ENCODE peak calls at places on chromosome 3, in nine cellular contexts. B is psoas muscle; F is stimulated activated CD4-positive, alpha-beta T cell treated with anti-CD3 and anti-CD28 coated beads, Interleukin-1b, Interleukin-23, amount 100 ng/mL, for 48 hours; D is M059J; W is WERI-Rb-1; V is NCI-H748 treated with DMSO at 0.1 percent for 48 hours; E is breast epithelium; Z is T-helper 9 cell; R is kidney. U is an unnamed sample.

GRCh38 chr3:38717603-38718240 is 68.2 kb upstream of the SCN5A start:
- DNase-seq in E (no peak), W (no peak), F (no peak), B (no peak), D (no peak), V (no peak), R (no peak), Z (no peak), U (no peak)

GRCh38 chr3:64088408-64089136 is 65.3 kb upstream of the PSMD6 start:
- DNase-seq in E (no peak), D (peak; percentile 20), Z (no peak), W (no peak), B (no peak), F (no peak), V (peak; percentile 73), R (no peak), U (no peak)

GRCh38 chr3:134799393-134799792 is 4.3 kb downstream of the EPHB1 start:
- DNase-seq in F (no peak), B (no peak), E (peak; percentile 38), D (peak; percentile 30), W (no peak), V (no peak), R (no peak), Z (no peak), U (peak; percentile 47)

GRCh38 chr3:31671976-31672375 is 139.3 kb downstream of the STT3B start:
- DNase-seq in R (no peak), F (no peak), W (no peak), Z (no peak), V (no peak), B (no peak), E (no peak), D (no peak), U (no peak)

GRCh38 chr3:160739079-160739478 is 17.0 kb upstream of the PPM1L start:
- DNase-seq in Z (no peak), F (no peak), D (peak; percentile 62), B (peak; percentile 51), V (no peak), R (no peak), E (no peak), W (no peak), U (peak; percentile 47)

GRCh38 chr3:52704611-52705437 is 767 bp downstream of the GLT8D1 start:
- DNase-seq in E (no peak), R (no peak), V (no peak), F (no peak), B (no peak), D (no peak), Z (no peak), W (no peak), U (no peak)

GRCh38 chr3:146546366-146546965 is 2.1 kb upstream of the PLSCR1 start:
- DNase-seq in W (no peak), R (no peak), B (no peak), Z (no peak), E (no peak), F (no peak), V (no peak), D (no peak), U (no peak)

GRCh38 chr3:137012097-137012501 is 54.3 kb downstream of the IL20RB start:
- DNase-seq in Z (no peak), B (no peak), R (no peak), D (peak; percentile 60), E (no peak), W (no peak), V (no peak), F (no peak), U (peak; percentile 44)

GRCh38 chr3:169116056-169116693 is 547.3 kb downstream of the MECOM start:
- DNase-seq in F (no peak), W (no peak), E (no peak), D (no peak), R (no peak), V (no peak), B (no peak), Z (no peak), U (no peak)

GRCh38 chr3:58217209-58217811 is 6.5 kb upstream of the DNASE1L3 start:
- DNase-seq in Z (peak; percentile 17), B (peak; percentile 60), E (peak; percentile 68), F (peak; percentile 57), R (peak; percentile 84), V (peak; percentile 15), D (peak; percentile 85), W (peak; percentile 58), U (peak; percentile 87)

GRCh38 chr3:188760408-188760807 is 411.4 kb upstream of the TPRG1 start:
- DNase-seq in B (no peak), W (no peak), V (no peak), Z (no peak), F (no peak), R (no peak), D (peak; percentile 24), E (no peak), U (no peak)

GRCh38 chr3:15660055-15660940 is 58.8 kb downstream of the BTD start:
- DNase-seq in E (no peak), R (no peak), Z (no peak), D (no peak), W (no peak), B (no peak), F (no peak), V (no peak), U (no peak)

GRCh38 chr3:192957441-192957951 is 39.8 kb upstream of the MB21D2 start:
- DNase-seq in Z (no peak), W (no peak), D (peak; percentile 70), B (peak; percentile 33), F (peak; percentile 29), E (no peak), V (no peak), R (no peak), U (peak; percentile 84)

GRCh38 chr3:20340324-20340928 is 154.4 kb upstream of the SGO1 start:
- DNase-seq in Z (peak; percentile 43), W (peak; percentile 65), F (peak; percentile 66), D (peak; percentile 63), E (peak; percentile 44), B (peak; percentile 26), V (no peak), R (no peak), U (peak; percentile 51)

GRCh38 chr3:17974206-17974841 is 231.9 kb upstream of the TBC1D5 start:
- DNase-seq in V (peak; percentile 8), R (no peak), W (no peak), E (no peak), Z (no peak), B (no peak), D (no peak), F (no peak), U (no peak)

GRCh38 chr3:69288161-69288895 is 97.6 kb downstream of the FRMD4B start:
- DNase-seq in W (no peak), V (peak; percentile 39), R (no peak), F (peak; percentile 78), D (peak; percentile 11), B (no peak), E (no peak), Z (no peak), U (no peak)

GRCh38 chr3:46829699-46830208 is 33.5 kb downstream of the MYL3 start:
- DNase-seq in W (no peak), D (no peak), F (peak; percentile 58), E (no peak), R (no peak), Z (no peak), B (no peak), V (no peak), U (no peak)

GRCh38 chr3:123150449-123150954 is 51.2 kb upstream of the SEC22A start:
- DNase-seq in E (no peak), R (no peak), V (no peak), Z (no peak), D (no peak), F (no peak), W (peak; percentile 72), B (no peak), U (no peak)

GRCh38 chr3:142315083-142315482 is 89.7 kb upstream of the GK5 start:
- DNase-seq in V (no peak), D (peak; percentile 98), W (no peak), B (no peak), R (no peak), Z (no peak), E (no peak), F (no peak), U (peak; percentile 89)

GRCh38 chr3:143306419-143306818 is 186.8 kb downstream of the CHST2 start:
- DNase-seq in E (no peak), R (no peak), V (no peak), D (peak; percentile 41), Z (no peak), W (no peak), B (no peak), F (no peak), U (no peak)

GRCh38 chr3:113263020-113263419 is 51.7 kb downstream of the BOC start:
- DNase-seq in D (peak; percentile 73), V (no peak), B (no peak), Z (no peak), F (no peak), E (peak; percentile 89), W (no peak), R (peak; percentile 3), U (no peak)

GRCh38 chr3:132730891-132731580 is 8.8 kb upstream of the NPHP3 start:
- DNase-seq in D (peak; percentile 68), W (peak; percentile 20), B (no peak), E (no peak), V (peak; percentile 35), R (no peak), Z (no peak), F (no peak), U (peak; percentile 68)

GRCh38 chr3:151792411-151792810 is 21.5 kb upstream of the AADAC start:
- DNase-seq in V (no peak), E (no peak), F (no peak), B (no peak), W (no peak), R (no peak), D (no peak), Z (no peak), U (peak; percentile 36)

GRCh38 chr3:104909188-104909587 is 457.5 kb upstream of the ALCAM start:
- DNase-seq in Z (no peak), E (no peak), R (no peak), V (peak; percentile 75), F (no peak), B (no peak), D (peak; percentile 66), W (peak; percentile 14), U (peak; percentile 31)

GRCh38 chr3:178482981-178483380 is 53.3 kb upstream of the KCNMB2 start:
- DNase-seq in B (no peak), F (no peak), E (no peak), V (no peak), D (peak; percentile 60), W (no peak), R (no peak), Z (no peak), U (no peak)

GRCh38 chr3:39752751-39753150 is 56.7 kb upstream of the MYRIP start:
- DNase-seq in B (no peak), R (no peak), D (no peak), F (no peak), Z (no peak), E (no peak), V (no peak), W (no peak), U (no peak)